ENCODE peak calls at places on chromosomes 3 and 15, in eight cellular contexts. P is G401, L is GM04503, N is germinal center, B is NCI-H2029 treated with DMSO at 0.1 percent for 48 hours, T is BJ, G is T-helper 9 cell, C is lung. Y is an unnamed sample.

GRCh38 chr3:37993811-37994638 is 3.4 kb downstream of the VILL start:
- DNase-seq in P (peak), L (no peak), N (peak), B (no peak), T (no peak), G (peak), C (peak), Y (peak)

GRCh38 chr15:55683366-55683765 is 59.6 kb downstream of the PRTG start:
- DNase-seq in P (peak), L (peak), N (no peak), B (no peak), T (no peak), G (no peak), C (no peak), Y (no peak)

GRCh38 chr3:195013411-195013810 is 257.5 kb downstream of the XXYLT1 start:
- DNase-seq in P (no peak), L (no peak), N (no peak), B (no peak), T (no peak), G (no peak), C (no peak), Y (no peak)

GRCh38 chr3:133894334-133895207 is 1.1 kb downstream of the RAB6B start:
- DNase-seq in P (peak), L (no peak), N (no peak), B (no peak), T (no peak), G (no peak), C (peak), Y (no peak)

GRCh38 chr15:90463381-90463780 is 66.3 kb upstream of the CRTC3 start:
- DNase-seq in P (no peak), L (peak), N (no peak), B (no peak), T (peak), G (no peak), C (no peak), Y (no peak)

GRCh38 chr3:111864821-111865656 is 6.0 kb downstream of the PHLDB2 start:
- DNase-seq in P (no peak), L (peak), N (no peak), B (no peak), T (peak), G (no peak), C (no peak), Y (no peak)

GRCh38 chr15:84818221-84819131 is 1.3 kb downstream of the ALPK3 start:
- DNase-seq in P (no peak), L (no peak), N (no peak), B (peak), T (no peak), G (no peak), C (no peak), Y (peak)

GRCh38 chr3:127844326-127844942 is 22.1 kb upstream of the MGLL start:
- DNase-seq in P (no peak), L (no peak), N (peak), B (no peak), T (no peak), G (no peak), C (no peak), Y (no peak)

GRCh38 chr3:160569874-160570273 is 4.5 kb upstream of the KPNA4 start:
- DNase-seq in P (no peak), L (no peak), N (no peak), B (peak), T (no peak), G (no peak), C (no peak), Y (no peak)

GRCh38 chr3:53140575-53141467 is 10.6 kb upstream of the RFT1 start:
- DNase-seq in P (no peak), L (peak), N (no peak), B (no peak), T (no peak), G (no peak), C (no peak), Y (no peak)

GRCh38 chr15:45441036-45441435 is 62.7 kb upstream of the GATM start:
- DNase-seq in P (no peak), L (no peak), N (no peak), B (no peak), T (no peak), G (no peak), C (no peak), Y (no peak)

GRCh38 chr15:38883987-38884386 is 319.4 kb upstream of the RASGRP1 start:
- DNase-seq in P (peak), L (peak), N (no peak), B (no peak), T (peak), G (no peak), C (no peak), Y (no peak)

GRCh38 chr15:81666828-81667227 is 292.8 kb upstream of the TMC3 start:
- DNase-seq in P (no peak), L (no peak), N (no peak), B (no peak), T (no peak), G (no peak), C (no peak), Y (no peak)

GRCh38 chr15:68042156-68042854 is 11.8 kb upstream of the PIAS1 start:
- DNase-seq in P (no peak), L (no peak), N (no peak), B (no peak), T (no peak), G (no peak), C (no peak), Y (no peak)

GRCh38 chr15:50181983-50182232 is at the start of gene SLC27A2:
- DNase-seq in P (peak), L (no peak), N (no peak), B (no peak), T (no peak), G (peak), C (no peak), Y (peak)

GRCh38 chr3:10376353-10376752 is 55.4 kb upstream of the SEC13 start:
- DNase-seq in P (no peak), L (no peak), N (no peak), B (no peak), T (no peak), G (no peak), C (no peak), Y (no peak)

GRCh38 chr3:14216257-14217048 is 37.8 kb downstream of the LSM3 start:
- DNase-seq in P (peak), L (no peak), N (peak), B (no peak), T (no peak), G (peak), C (peak), Y (no peak)

GRCh38 chr15:73941044-73941443 is 14.8 kb downstream of the LOXL1 start:
- DNase-seq in P (no peak), L (peak), N (no peak), B (no peak), T (peak), G (no peak), C (no peak), Y (no peak)

GRCh38 chr3:109224333-109224732 is 87.8 kb downstream of the C3orf85 start:
- DNase-seq in P (no peak), L (no peak), N (no peak), B (peak), T (no peak), G (no peak), C (no peak), Y (no peak)

GRCh38 chr3:117761992-117762944 is 1052.7 kb downstream of the TUSC7 start:
- DNase-seq in P (peak), L (no peak), N (no peak), B (no peak), T (no peak), G (no peak), C (no peak), Y (no peak)

GRCh38 chr3:31053299-31053698 is 158.8 kb upstream of the GADL1 start:
- DNase-seq in P (no peak), L (no peak), N (no peak), B (no peak), T (no peak), G (no peak), C (no peak), Y (no peak)

GRCh38 chr3:142077155-142077858 is 72.0 kb downstream of the TFDP2 start:
- DNase-seq in P (no peak), L (no peak), N (no peak), B (peak), T (no peak), G (no peak), C (no peak), Y (no peak)

GRCh38 chr3:51718547-51719412 is 11.9 kb downstream of the GRM2 start:
- DNase-seq in P (peak), L (no peak), N (peak), B (peak), T (no peak), G (no peak), C (no peak), Y (peak)

GRCh38 chr3:47370887-47371697 is 9.7 kb upstream of the PTPN23 start:
- DNase-seq in P (peak), L (no peak), N (peak), B (no peak), T (no peak), G (peak), C (no peak), Y (no peak)

GRCh38 chr3:64909011-64909410 is 221.2 kb upstream of the ADAMTS9 start:
- DNase-seq in P (no peak), L (no peak), N (no peak), B (no peak), T (no peak), G (no peak), C (no peak), Y (no peak)

GRCh38 chr3:117873236-117873635 is 1161.4 kb downstream of the IGSF11 start:
- DNase-seq in P (peak), L (no peak), N (no peak), B (peak), T (no peak), G (no peak), C (no peak), Y (no peak)

GRCh38 chr3:9797196-9797945 is 4.5 kb downstream of the ARPC4 start:
- DNase-seq in P (no peak), L (no peak), N (no peak), B (no peak), T (no peak), G (no peak), C (no peak), Y (no peak)

GRCh38 chr15:91873133-91873526 is 19.6 kb downstream of the SLCO3A1 start:
- DNase-seq in P (no peak), L (no peak), N (no peak), B (peak), T (no peak), G (no peak), C (no peak), Y (no peak)

GRCh38 chr3:82506204-82506603 is 744.8 kb upstream of the GBE1 start:
- DNase-seq in P (no peak), L (no peak), N (no peak), B (no peak), T (no peak), G (no peak), C (no peak), Y (no peak)

GRCh38 chr3:159669024-159669476 is 319.6 kb upstream of the IL12A start:
- DNase-seq in P (no peak), L (peak), N (no peak), B (no peak), T (no peak), G (no peak), C (peak), Y (no peak)

GRCh38 chr15:96107922-96108321 is 222.6 kb upstream of the NR2F2 start:
- DNase-seq in P (no peak), L (peak), N (no peak), B (no peak), T (no peak), G (no peak), C (no peak), Y (no peak)

GRCh38 chr15:78358114-78358513 is 18.0 kb downstream of the CRABP1 start:
- DNase-seq in P (no peak), L (no peak), N (no peak), B (no peak), T (no peak), G (no peak), C (no peak), Y (no peak)

Y was measured in NCI-H774.